ENCODE peak calls at places on chromosomes 11 and 22, in four cellular contexts. One of them, this sample, is unnamed.

GRCh38 chr11:30254307-30255298 is 23.8 kb downstream of the FSHB start:
- DNase-seq in GM12878: no peak
- DNase-seq in fibroblast of the aortic adventitia: no peak
- DNase-seq in Peyer's patch: no peak
- DNase-seq in this sample: no peak

GRCh38 chr11:80412604-80413003 is 971.8 kb upstream of the TENM4 start:
- DNase-seq in GM12878: no peak
- DNase-seq in fibroblast of the aortic adventitia: no peak
- DNase-seq in Peyer's patch: no peak
- DNase-seq in this sample: no peak

GRCh38 chr11:115505165-115505564 is 950 bp upstream of the CADM1 start:
- DNase-seq in GM12878: no peak
- DNase-seq in fibroblast of the aortic adventitia: no peak
- DNase-seq in Peyer's patch: no peak
- DNase-seq in this sample: no peak

GRCh38 chr11:12871788-12872321 is 137.3 kb upstream of the RASSF10 start:
- DNase-seq in GM12878: no peak
- DNase-seq in fibroblast of the aortic adventitia: peak
- DNase-seq in Peyer's patch: no peak
- DNase-seq in this sample: no peak

GRCh38 chr22:25148149-25148691 is 51.4 kb upstream of the CRYBB3 start:
- DNase-seq in GM12878: no peak
- DNase-seq in fibroblast of the aortic adventitia: no peak
- DNase-seq in Peyer's patch: peak
- DNase-seq in this sample: no peak

GRCh38 chr11:832529-833113 is at the start of gene CD151:
- DNase-seq in GM12878: no peak
- DNase-seq in fibroblast of the aortic adventitia: no peak
- DNase-seq in Peyer's patch: no peak
- DNase-seq in this sample: no peak

GRCh38 chr11:134275188-134275533 is 1.0 kb upstream of the GLB1L3 start:
- DNase-seq in GM12878: no peak
- DNase-seq in fibroblast of the aortic adventitia: no peak
- DNase-seq in Peyer's patch: no peak
- DNase-seq in this sample: no peak

GRCh38 chr11:68743539-68743938 is 7.8 kb downstream of the TESMIN start:
- DNase-seq in GM12878: no peak
- DNase-seq in fibroblast of the aortic adventitia: no peak
- DNase-seq in Peyer's patch: no peak
- DNase-seq in this sample: no peak

GRCh38 chr22:19762315-19763140 is 1.9 kb downstream of the TBX1 start:
- DNase-seq in GM12878: no peak
- DNase-seq in fibroblast of the aortic adventitia: no peak
- DNase-seq in Peyer's patch: no peak
- DNase-seq in this sample: no peak

GRCh38 chr11:111414936-111415335 is 35.9 kb upstream of the POU2AF1 start:
- DNase-seq in GM12878: no peak
- DNase-seq in fibroblast of the aortic adventitia: no peak
- DNase-seq in Peyer's patch: no peak
- DNase-seq in this sample: no peak

GRCh38 chr11:17526326-17526725 is 17.9 kb downstream of the USH1C start:
- DNase-seq in GM12878: no peak
- DNase-seq in fibroblast of the aortic adventitia: no peak
- DNase-seq in Peyer's patch: no peak
- DNase-seq in this sample: no peak

GRCh38 chr11:69076129-69076791 is 27.5 kb downstream of the TPCN2 start:
- DNase-seq in GM12878: no peak
- DNase-seq in fibroblast of the aortic adventitia: no peak
- DNase-seq in Peyer's patch: no peak
- DNase-seq in this sample: no peak

GRCh38 chr11:36161572-36161971 is 127.7 kb downstream of the COMMD9 start:
- DNase-seq in GM12878: no peak
- DNase-seq in fibroblast of the aortic adventitia: no peak
- DNase-seq in Peyer's patch: no peak
- DNase-seq in this sample: no peak

GRCh38 chr22:37681556-37682049 is 4.5 kb upstream of the NOL12 start:
- DNase-seq in GM12878: no peak
- DNase-seq in fibroblast of the aortic adventitia: peak
- DNase-seq in Peyer's patch: peak
- DNase-seq in this sample: peak

GRCh38 chr11:72015511-72016061 is 16.9 kb downstream of the IL18BP start:
- DNase-seq in GM12878: no peak
- DNase-seq in fibroblast of the aortic adventitia: no peak
- DNase-seq in Peyer's patch: no peak
- DNase-seq in this sample: no peak
- TF ChIP-seq CTCF in GM12878: peak
- TF ChIP-seq CTCF in fibroblast of the aortic adventitia: peak
- TF ChIP-seq CTCF in Peyer's patch: no peak
- TF ChIP-seq CTCF in this sample: no peak

GRCh38 chr11:131506376-131506775 is 136.0 kb downstream of the NTM start:
- DNase-seq in GM12878: no peak
- DNase-seq in fibroblast of the aortic adventitia: no peak
- DNase-seq in Peyer's patch: no peak
- DNase-seq in this sample: no peak

GRCh38 chr11:131514062-131514461 is 143.6 kb downstream of the NTM start:
- DNase-seq in GM12878: no peak
- DNase-seq in fibroblast of the aortic adventitia: no peak
- DNase-seq in Peyer's patch: no peak
- DNase-seq in this sample: no peak

GRCh38 chr11:131510662-131511061 is 140.2 kb downstream of the NTM start:
- DNase-seq in GM12878: no peak
- DNase-seq in fibroblast of the aortic adventitia: no peak
- DNase-seq in Peyer's patch: no peak
- DNase-seq in this sample: no peak

GRCh38 chr11:131512228-131512627 is 141.8 kb downstream of the NTM start:
- DNase-seq in GM12878: no peak
- DNase-seq in fibroblast of the aortic adventitia: no peak
- DNase-seq in Peyer's patch: no peak
- DNase-seq in this sample: no peak

DNA sequence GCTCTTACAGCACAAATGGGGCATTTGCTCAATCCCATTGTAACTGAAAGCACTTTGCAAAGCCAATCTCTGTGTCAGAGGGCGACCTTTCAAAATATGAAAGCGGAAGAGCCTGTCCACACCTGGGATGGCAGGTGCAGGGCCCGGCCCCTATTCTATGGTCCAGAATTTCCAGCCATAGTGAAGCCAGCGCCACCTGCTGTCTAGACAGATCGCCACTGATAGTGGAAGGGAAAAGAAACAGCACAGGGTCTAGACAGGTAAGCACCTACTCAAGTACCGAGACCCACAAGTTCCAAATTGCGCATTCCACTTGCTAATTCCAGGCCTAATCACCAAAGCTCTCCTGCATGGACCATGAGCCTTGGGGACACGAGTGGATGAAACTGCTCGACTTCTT is 141.4 kb downstream of the NTM start:
- DNase-seq in GM12878: no peak
- DNase-seq in fibroblast of the aortic adventitia: no peak
- DNase-seq in Peyer's patch: no peak
- DNase-seq in this sample: no peak
- TF ChIP-seq CTCF in GM12878: peak
- TF ChIP-seq CTCF in fibroblast of the aortic adventitia: peak
- TF ChIP-seq CTCF in Peyer's patch: no peak
- TF ChIP-seq CTCF in this sample: no peak

GRCh38 chr22:30521368-30522156 is 16.1 kb upstream of the SEC14L4 start:
- DNase-seq in GM12878: no peak
- DNase-seq in fibroblast of the aortic adventitia: no peak
- DNase-seq in Peyer's patch: no peak
- DNase-seq in this sample: no peak

GRCh38 chr22:30516731-30517130 is 11.2 kb upstream of the SEC14L4 start:
- DNase-seq in GM12878: no peak
- DNase-seq in fibroblast of the aortic adventitia: no peak
- DNase-seq in Peyer's patch: no peak
- DNase-seq in this sample: no peak

GRCh38 chr22:30516273-30516672 is 10.8 kb upstream of the SEC14L4 start:
- DNase-seq in GM12878: no peak
- DNase-seq in fibroblast of the aortic adventitia: no peak
- DNase-seq in Peyer's patch: no peak
- DNase-seq in this sample: no peak

GRCh38 chr22:30523646-30524489 is 18.4 kb upstream of the SEC14L4 start:
- DNase-seq in GM12878: no peak
- DNase-seq in fibroblast of the aortic adventitia: no peak
- DNase-seq in Peyer's patch: no peak
- DNase-seq in this sample: no peak

GRCh38 chr22:30519842-30520425 is 14.4 kb upstream of the SEC14L4 start:
- DNase-seq in GM12878: no peak
- DNase-seq in fibroblast of the aortic adventitia: no peak
- DNase-seq in Peyer's patch: no peak
- DNase-seq in this sample: no peak
- TF ChIP-seq CTCF in GM12878: no peak
- TF ChIP-seq CTCF in fibroblast of the aortic adventitia: no peak
- TF ChIP-seq CTCF in Peyer's patch: no peak
- TF ChIP-seq CTCF in this sample: no peak

DNA sequence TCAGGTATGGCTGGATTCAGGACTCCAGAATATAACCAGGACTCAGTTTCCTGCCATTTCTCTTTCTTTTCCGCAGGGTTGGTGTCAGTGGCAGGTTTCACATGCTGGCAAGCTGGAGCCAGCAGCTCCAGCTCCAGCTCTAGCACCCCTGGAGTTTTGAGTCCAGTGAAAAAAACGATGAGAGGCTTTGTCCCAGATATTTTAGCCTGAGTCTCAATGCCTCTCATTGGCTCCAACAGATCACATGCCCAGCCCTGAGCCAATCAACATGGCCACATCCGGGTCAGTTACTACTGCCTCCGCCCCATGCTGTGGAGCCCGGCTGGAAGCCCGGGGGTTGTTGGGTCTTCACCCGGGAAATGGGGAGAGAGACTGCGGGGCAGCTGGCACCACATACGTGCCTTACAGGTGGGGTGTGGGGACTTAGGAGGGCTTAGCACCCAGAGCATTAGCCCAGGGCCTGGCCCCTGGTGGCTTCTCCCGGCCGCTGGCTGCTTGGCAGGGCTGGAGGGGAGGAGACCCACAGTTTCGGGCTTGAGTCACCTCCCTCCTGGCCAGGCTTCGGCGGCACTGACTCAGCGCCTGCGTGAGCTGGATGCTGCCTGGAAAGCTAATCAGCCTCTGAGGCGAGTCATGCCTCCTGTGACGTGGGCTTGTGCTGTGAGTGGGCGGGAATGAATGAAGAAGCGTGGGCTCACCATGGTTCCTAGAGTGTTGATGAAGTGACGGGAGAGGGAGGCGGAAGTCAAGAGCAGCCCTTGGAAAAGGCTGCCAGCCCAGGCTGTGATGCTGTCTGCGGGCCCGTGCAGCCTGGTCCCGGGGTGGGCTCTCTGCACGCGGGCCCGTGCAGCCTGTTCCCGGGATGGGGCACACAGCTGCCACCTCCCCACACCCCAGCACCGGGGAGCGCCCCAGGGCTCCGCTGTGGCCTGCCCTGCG is 15.3 kb upstream of the MRTFA start:
- DNase-seq in GM12878: no peak
- DNase-seq in fibroblast of the aortic adventitia: peak
- DNase-seq in Peyer's patch: peak
- DNase-seq in this sample: peak
- TF ChIP-seq CTCF in GM12878: no peak
- TF ChIP-seq CTCF in fibroblast of the aortic adventitia: peak
- TF ChIP-seq CTCF in Peyer's patch: no peak
- TF ChIP-seq CTCF in this sample: no peak

DNA sequence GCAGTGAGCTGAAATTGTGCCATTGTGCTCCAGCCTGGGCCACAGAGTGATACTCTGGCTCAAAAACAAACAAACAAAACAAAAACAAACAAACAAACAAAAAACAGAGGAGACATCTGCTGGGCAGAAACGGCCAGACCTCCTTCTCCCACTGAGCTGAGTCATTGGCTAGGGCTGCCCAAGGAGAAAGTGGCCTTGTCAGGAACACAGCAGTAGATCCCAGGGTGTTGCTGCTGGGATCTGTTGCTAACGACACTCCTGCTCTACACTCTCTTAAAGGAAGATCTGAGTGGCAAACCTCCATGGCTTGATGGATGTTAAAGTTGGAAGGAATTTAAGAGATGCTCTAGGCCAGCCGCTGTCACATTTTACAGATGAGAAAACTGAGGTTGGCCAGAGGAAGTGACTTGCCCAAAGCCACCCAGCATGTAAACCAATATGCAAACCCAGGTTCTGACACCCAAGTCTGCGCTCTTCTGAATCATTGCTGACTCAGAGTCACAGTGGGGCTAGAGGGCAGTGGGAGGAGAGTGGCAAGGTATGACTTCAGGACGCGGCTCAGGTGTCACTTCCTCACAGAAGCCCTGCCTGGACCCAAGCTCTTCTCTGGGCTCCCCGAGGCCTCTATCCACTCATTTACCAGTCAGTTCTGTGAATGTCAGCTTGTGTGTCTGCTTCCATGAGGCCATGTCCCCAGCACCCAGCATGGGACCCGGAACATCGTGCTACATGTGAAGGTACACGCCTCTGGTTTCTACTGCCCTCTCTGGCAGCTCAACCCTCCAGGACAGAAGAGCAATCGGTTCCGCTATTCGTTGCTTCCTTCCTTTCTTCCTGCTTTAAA is 11.3 kb upstream of the GDPD5 start:
- DNase-seq in GM12878: peak
- DNase-seq in fibroblast of the aortic adventitia: no peak
- DNase-seq in Peyer's patch: no peak
- DNase-seq in this sample: no peak
- TF ChIP-seq CTCF in GM12878: no peak
- TF ChIP-seq CTCF in fibroblast of the aortic adventitia: no peak
- TF ChIP-seq CTCF in Peyer's patch: no peak
- TF ChIP-seq CTCF in this sample: no peak

DNA sequence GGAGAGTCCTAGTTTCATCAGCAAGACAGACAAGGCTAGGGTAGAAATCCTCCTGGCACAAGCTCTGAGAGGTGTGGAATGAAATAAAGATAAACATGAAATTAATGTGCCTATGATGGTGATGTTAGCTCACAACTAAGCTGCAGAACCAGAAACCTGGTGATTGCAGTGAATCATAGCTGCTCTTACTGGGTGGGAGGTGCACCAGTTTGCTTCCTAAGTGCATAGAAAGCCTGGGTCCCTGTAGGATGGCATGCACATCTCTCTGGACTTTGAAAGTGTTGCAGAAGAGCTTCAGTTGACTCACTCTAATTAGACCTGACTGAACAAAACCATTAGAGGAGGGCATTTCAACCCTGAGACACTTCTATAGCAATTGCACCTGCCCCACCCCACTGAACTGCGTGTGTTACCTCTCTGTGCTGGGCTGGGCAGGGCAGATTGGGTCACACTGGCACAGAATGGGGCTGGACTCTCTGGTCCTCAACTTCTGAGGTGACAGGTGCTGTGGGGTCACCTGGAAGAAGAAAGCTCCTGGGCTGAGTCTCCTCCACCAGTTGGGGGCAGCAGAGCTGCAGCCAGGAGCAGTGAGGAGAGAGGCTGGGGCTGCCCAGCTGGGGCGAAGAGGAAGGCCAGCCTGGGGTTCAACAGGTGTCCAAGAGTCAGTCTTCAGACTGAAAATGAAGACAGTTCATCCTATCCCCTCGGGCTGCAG is 57.9 kb downstream of the GGTLC2 start:
- DNase-seq in GM12878: no peak
- DNase-seq in fibroblast of the aortic adventitia: no peak
- DNase-seq in Peyer's patch: peak
- DNase-seq in this sample: peak
- TF ChIP-seq CTCF in GM12878: peak
- TF ChIP-seq CTCF in fibroblast of the aortic adventitia: peak
- TF ChIP-seq CTCF in Peyer's patch: no peak
- TF ChIP-seq CTCF in this sample: no peak

GRCh38 chr11:2135018-2135569 is 4.1 kb downstream of the IGF2 start:
- DNase-seq in GM12878: no peak
- DNase-seq in fibroblast of the aortic adventitia: no peak
- DNase-seq in Peyer's patch: no peak
- DNase-seq in this sample: no peak
- TF ChIP-seq CTCF in GM12878: no peak
- TF ChIP-seq CTCF in fibroblast of the aortic adventitia: no peak
- TF ChIP-seq CTCF in Peyer's patch: no peak
- TF ChIP-seq CTCF in this sample: no peak

This sample was measured in lower leg skin.